ENCODE peak calls at places on chromosomes 16 and 17, in seven cellular contexts. J is sciatic nerve; I is stimulated activated naive B cell treated with anti-CD40 and anti-IgM and Interleukin-4, amounts not matched to agents 10 μg/mL and 1 μg/mL and 100 μg/mL, for 72 hours; V is activated T-helper 17 cell treated with anti-CD3 and anti-CD28 coated beads, Interleukin-2, amount 50 U/mL, for 72 hours; X is activated T-cell treated with anti-CD3 and anti-CD28 coated beads, Interleukin-2, amount 50 U/mL, for 72 hours; A is right cardiac atrium; G is body of pancreas. B is an unnamed sample.

GRCh38 chr17:72104863-72105234 is 16.0 kb upstream of the SOX9 start:
- ATAC-seq in J (peak; percentile 82), I (no peak), X (no peak), V (no peak), G (no peak), A (peak; percentile 52), B (no peak)

GRCh38 chr16:70714526-70715112 is 28.8 kb upstream of the MTSS2 start:
- ATAC-seq in G (no peak), I (no peak), X (no peak), A (peak; percentile 17), V (no peak), J (peak; percentile 6), B (peak; percentile 8)

GRCh38 chr17:56678249-56679144 is 85.0 kb downstream of the NOG start:
- ATAC-seq in V (no peak), I (peak; percentile 58), X (peak; percentile 19), J (peak; percentile 55), G (peak; percentile 27), A (peak; percentile 29), B (no peak)

GRCh38 chr16:11412175-11412904 is 67.1 kb downstream of the RMI2 start:
- ATAC-seq in A (no peak), V (no peak), G (no peak), X (peak; percentile 36), I (peak; percentile 48), J (no peak), B (no peak)

GRCh38 chr17:66459811-66460270 is 157.4 kb downstream of the PRKCA start:
- ATAC-seq in A (peak; percentile 85), X (peak; percentile 80), V (peak; percentile 93), G (peak; percentile 45), J (peak; percentile 87), I (no peak), B (peak; percentile 91)

GRCh38 chr17:77829871-77830799 is 128.4 kb upstream of the TNRC6C start:
- ATAC-seq in V (peak; percentile 43), J (peak; percentile 84), X (no peak), I (no peak), G (peak; percentile 51), A (peak; percentile 78), B (peak; percentile 79)

GRCh38 chr17:4673986-4674770 is 29.8 kb downstream of the PELP1 start:
- ATAC-seq in A (no peak), V (no peak), I (no peak), J (no peak), G (no peak), X (no peak), B (no peak)

GRCh38 chr17:36752096-36752888 is 150.9 kb downstream of the MRM1 start:
- ATAC-seq in A (no peak), X (no peak), J (no peak), V (no peak), G (no peak), I (no peak), B (no peak)

GRCh38 chr16:29775742-29776408 is 2.2 kb upstream of the ZG16 start:
- ATAC-seq in J (no peak), A (no peak), I (no peak), G (no peak), V (no peak), X (no peak), B (no peak)

GRCh38 chr17:16997514-16998429 is 25.9 kb upstream of the TNFRSF13B start:
- ATAC-seq in G (no peak), X (peak; percentile 94), J (no peak), A (no peak), I (peak; percentile 52), V (peak; percentile 91), B (no peak)

GRCh38 chr17:39667262-39668140 is 752 bp upstream of the PNMT start:
- ATAC-seq in V (no peak), X (no peak), G (no peak), A (peak; percentile 30), J (peak; percentile 8), I (no peak), B (no peak)

GRCh38 chr17:19502517-19502916 is 31.1 kb upstream of the SLC47A1 start:
- ATAC-seq in I (no peak), X (peak; percentile 95), A (no peak), V (peak; percentile 96), J (no peak), G (no peak), B (no peak)

GRCh38 chr17:32496348-32497078 is 9.7 kb downstream of the CDK5R1 start:
- ATAC-seq in J (no peak), A (peak; percentile 13), X (no peak), I (no peak), V (no peak), G (no peak), B (no peak)

GRCh38 chr16:21222495-21223337 is 10.8 kb upstream of the ANKS4B start:
- ATAC-seq in A (no peak), I (no peak), J (no peak), V (no peak), X (no peak), G (no peak), B (no peak)

GRCh38 chr16:22898874-22899348 is 84.9 kb downstream of the HS3ST2 start:
- ATAC-seq in J (no peak), X (no peak), A (peak; percentile 89), I (no peak), G (peak; percentile 27), V (no peak), B (peak; percentile 80)

GRCh38 chr17:49359990-49360795 is 1.9 kb downstream of the ZNF652 start:
- ATAC-seq in I (no peak), J (no peak), V (no peak), A (no peak), G (no peak), X (no peak), B (no peak)